ENCODE peak calls at places on chromosome 14, in ten cellular contexts. I, F, C, A, H, E, Z, N, T and G are unnamed samples.
A peak's percentile ranks its signal among the peaks of the same experiment; 100 is the strongest.

GRCh38 chr14:94936901-94937321 is 167.0 kb upstream of the GSC start:
- DNase-seq in I (no peak), F (peak; percentile 55), C (no peak), A (no peak), H (no peak), E (no peak), Z (no peak), N (no peak), T (no peak), G (no peak)

GRCh38 chr14:69443296-69443805 is 41.2 kb upstream of the PLEKHD1 start:
- DNase-seq in I (no peak), F (no peak), C (no peak), A (no peak), H (no peak), E (no peak), Z (no peak), N (no peak), T (no peak), G (no peak)

GRCh38 chr14:99946652-99947489 is 118.4 kb upstream of the EVL start:
- DNase-seq in I (no peak), F (no peak), C (no peak), A (no peak), H (no peak), E (peak; percentile 50), Z (peak; percentile 14), N (peak; percentile 62), T (peak; percentile 57), G (no peak)

GRCh38 chr14:60510254-60510975 is 1.5 kb downstream of the SIX6 start:
- DNase-seq in I (no peak), F (no peak), C (no peak), A (no peak), H (no peak), E (no peak), Z (no peak), N (no peak), T (no peak), G (no peak)

GRCh38 chr14:56805201-56805991 is 4.9 kb downstream of the OTX2 start:
- DNase-seq in I (no peak), F (no peak), C (no peak), A (no peak), H (no peak), E (no peak), Z (no peak), N (no peak), T (no peak), G (no peak)

GRCh38 chr14:91924871-91925726 is 22.4 kb downstream of the FBLN5 start:
- DNase-seq in I (no peak), F (no peak), C (no peak), A (no peak), H (no peak), E (no peak), Z (no peak), N (no peak), T (no peak), G (no peak)

GRCh38 chr14:31251028-31251958 is 43.7 kb upstream of the HECTD1 start:
- DNase-seq in I (no peak), F (no peak), C (no peak), A (no peak), H (no peak), E (no peak), Z (no peak), N (no peak), T (no peak), G (no peak)

GRCh38 chr14:71659165-71659564 is 273.1 kb upstream of the RGS6 start:
- DNase-seq in I (no peak), F (no peak), C (no peak), A (no peak), H (no peak), E (no peak), Z (peak; percentile 66), N (no peak), T (no peak), G (no peak)

GRCh38 chr14:20350280-20350679 is 6.8 kb downstream of the PARP2 start:
- DNase-seq in I (no peak), F (no peak), C (no peak), A (no peak), H (no peak), E (no peak), Z (peak; percentile 28), N (no peak), T (no peak), G (no peak)

GRCh38 chr14:91817566-91818325 is 49.6 kb downstream of the TC2N start:
- DNase-seq in I (no peak), F (no peak), C (no peak), A (no peak), H (no peak), E (no peak), Z (no peak), N (no peak), T (no peak), G (no peak)

GRCh38 chr14:69138189-69138535 is 14.8 kb downstream of the DCAF5 start:
- DNase-seq in I (no peak), F (no peak), C (no peak), A (no peak), H (no peak), E (no peak), Z (peak; percentile 50), N (no peak), T (no peak), G (no peak)

GRCh38 chr14:60356921-60357550 is 108.0 kb downstream of the PPM1A start:
- DNase-seq in I (no peak), F (no peak), C (peak; percentile 37), A (no peak), H (no peak), E (no peak), Z (no peak), N (no peak), T (no peak), G (no peak)

GRCh38 chr14:99587463-99588278 is 16.3 kb downstream of the CCDC85C start:
- DNase-seq in I (no peak), F (no peak), C (no peak), A (no peak), H (no peak), E (no peak), Z (no peak), N (no peak), T (no peak), G (no peak)

GRCh38 chr14:94237046-94237445 is 56.0 kb downstream of the SERPINA10 start:
- DNase-seq in I (no peak), F (no peak), C (no peak), A (no peak), H (no peak), E (no peak), Z (no peak), N (no peak), T (no peak), G (no peak)

GRCh38 chr14:70808402-70809237 is 693 bp downstream of the MAP3K9 start:
- DNase-seq in I (no peak), F (peak; percentile 23), C (peak; percentile 20), A (no peak), H (peak; percentile 59), E (peak; percentile 31), Z (no peak), N (peak; percentile 68), T (peak; percentile 45), G (no peak)

GRCh38 chr14:64761441-64762043 is 57.3 kb downstream of the PLEKHG3 start:
- DNase-seq in I (no peak), F (peak; percentile 19), C (no peak), A (no peak), H (no peak), E (no peak), Z (no peak), N (no peak), T (no peak), G (no peak)